ENCODE peak calls at places on chromosomes 7 and 10, in eight cellular contexts. X, S, U, G, M, F, Z and T are unnamed samples.

GRCh38 chr7:82339958-82340357 is 103.6 kb downstream of the CACNA2D1 start:
- DNase-seq in X (no peak), S (no peak), U (no peak), G (no peak), M (no peak), F (no peak), Z (no peak), T (no peak)

GRCh38 chr7:104341545-104341944 is 13.1 kb downstream of the LHFPL3 start:
- DNase-seq in X (no peak), S (peak; percentile 29), U (no peak), G (no peak), M (no peak), F (no peak), Z (no peak), T (peak; percentile 27)

GRCh38 chr10:86905429-86905828 is 52.0 kb downstream of the MMRN2 start:
- DNase-seq in X (no peak), S (no peak), U (no peak), G (no peak), M (no peak), F (no peak), Z (no peak), T (no peak)

GRCh38 chr10:79070611-79071534 is 2.1 kb downstream of the ZMIZ1 start:
- DNase-seq in X (no peak), S (peak; percentile 90), U (peak; percentile 98), G (peak; percentile 97), M (peak; percentile 45), F (peak; percentile 36), Z (peak; percentile 95), T (peak; percentile 91)

GRCh38 chr10:70478191-70479160 is at the start of gene PALD1:
- DNase-seq in X (peak; percentile 72), S (peak; percentile 39), U (peak; percentile 93), G (peak; percentile 82), M (no peak), F (peak; percentile 31), Z (peak; percentile 82), T (peak; percentile 56)

GRCh38 chr10:42482411-42482810 is 156.0 kb downstream of the ZNF33B start:
- DNase-seq in X (no peak), S (no peak), U (no peak), G (no peak), M (no peak), F (no peak), Z (no peak), T (no peak)

GRCh38 chr7:106485919-106486318 is 175.0 kb downstream of the CCDC71L start:
- DNase-seq in X (no peak), S (no peak), U (no peak), G (no peak), M (no peak), F (no peak), Z (no peak), T (no peak)

GRCh38 chr7:23544913-23545354 is 13.2 kb upstream of the TRA2A start:
- DNase-seq in X (no peak), S (no peak), U (no peak), G (no peak), M (peak; percentile 35), F (no peak), Z (no peak), T (no peak)

GRCh38 chr10:128568979-128569378 is 442.8 kb upstream of the MKI67 start:
- DNase-seq in X (no peak), S (no peak), U (no peak), G (no peak), M (no peak), F (no peak), Z (no peak), T (no peak)

GRCh38 chr10:94076325-94076841 is 82.7 kb downstream of the PLCE1 start:
- DNase-seq in X (no peak), S (peak; percentile 25), U (peak; percentile 57), G (no peak), M (peak; percentile 29), F (no peak), Z (no peak), T (peak; percentile 11)

GRCh38 chr7:46003896-46004875 is 83.1 kb upstream of the IGFBP3 start:
- DNase-seq in X (no peak), S (no peak), U (no peak), G (no peak), M (peak; percentile 72), F (no peak), Z (no peak), T (no peak)

GRCh38 chr7:12133865-12134264 is 77.2 kb upstream of the TMEM106B start:
- DNase-seq in X (no peak), S (no peak), U (no peak), G (no peak), M (no peak), F (no peak), Z (no peak), T (no peak)

GRCh38 chr10:69346776-69347175 is 68.5 kb downstream of the HK1 start:
- DNase-seq in X (no peak), S (no peak), U (no peak), G (no peak), M (no peak), F (no peak), Z (no peak), T (no peak)

GRCh38 chr10:75726522-75727493 is 295.4 kb downstream of the LRMDA start:
- DNase-seq in X (no peak), S (no peak), U (no peak), G (no peak), M (no peak), F (no peak), Z (no peak), T (no peak)

GRCh38 chr7:10802526-10802925 is 171.1 kb upstream of the PHF14 start:
- DNase-seq in X (no peak), S (no peak), U (no peak), G (no peak), M (peak; percentile 94), F (no peak), Z (no peak), T (no peak)